ENCODE peak calls at places on chromosomes 16 and 17, in six cellular contexts. V is IMR-90, S is neuronal stem cell, W is mesenchymal stem cell, G is trophoblast cell, Z is H1. A is an unnamed sample.
A peak's percentile ranks its signal among the peaks of the same experiment; 100 is the strongest.

GRCh38 chr17:11331790-11332526 is 90.9 kb downstream of the SHISA6 start:
- DNase-seq in V (no peak), S (no peak), W (no peak), G (no peak), Z (no peak), A (no peak)

GRCh38 chr16:15031596-15031995 is 24.3 kb downstream of the NTAN1 start:
- DNase-seq in V (no peak), S (no peak), W (no peak), G (no peak), Z (no peak), A (no peak)

GRCh38 chr17:50493744-50494143 is 14.5 kb upstream of the MYCBPAP start:
- DNase-seq in V (no peak), S (no peak), W (no peak), G (no peak), Z (no peak), A (no peak)

GRCh38 chr17:29195465-29196081 is 15.4 kb upstream of the MYO18A start:
- DNase-seq in V (no peak), S (no peak), W (no peak), G (peak; percentile 86), Z (no peak), A (no peak)

GRCh38 chr17:67374329-67375053 is 2.6 kb upstream of the PITPNC1 start:
- DNase-seq in V (peak; percentile 83), S (peak; percentile 73), W (peak; percentile 87), G (peak; percentile 88), Z (no peak), A (peak; percentile 90)

GRCh38 chr16:48330847-48331204 is 54.4 kb downstream of the SIAH1 start:
- DNase-seq in V (no peak), S (no peak), W (no peak), G (no peak), Z (no peak), A (no peak)

GRCh38 chr17:82031885-82032627 is 578 bp downstream of the RAC3 start:
- DNase-seq in V (no peak), S (no peak), W (peak; percentile 13), G (peak; percentile 72), Z (no peak), A (peak; percentile 53)

GRCh38 chr17:37506678-37507077 is 17.0 kb downstream of the DUSP14 start:
- DNase-seq in V (peak; percentile 47), S (peak; percentile 12), W (peak; percentile 58), G (peak; percentile 43), Z (peak; percentile 47), A (peak; percentile 89)

GRCh38 chr16:86060381-86061317 is 161.7 kb downstream of the IRF8 start:
- DNase-seq in V (no peak), S (no peak), W (no peak), G (no peak), Z (no peak), A (no peak)

DNA sequence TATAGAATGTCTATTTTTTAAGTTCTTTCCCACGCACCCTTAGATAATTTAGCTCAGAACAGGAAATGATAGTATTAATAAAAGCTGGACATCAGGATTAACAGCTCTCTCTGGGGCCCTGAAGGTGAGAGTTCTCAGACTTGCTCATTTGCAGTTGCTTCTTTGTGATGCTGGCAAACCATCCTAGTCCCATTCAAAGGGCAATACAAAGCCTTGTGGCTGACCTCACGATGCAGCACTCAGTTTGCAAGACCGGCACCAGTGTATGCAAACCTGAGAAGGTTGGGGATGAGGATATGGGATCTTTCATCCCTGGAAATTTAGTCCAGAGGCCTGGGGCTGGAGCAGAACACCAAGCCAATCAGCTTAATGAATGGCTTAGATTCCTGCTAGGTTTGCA is 29.3 kb downstream of the STH start:
- DNase-seq in V (no peak), S (peak; percentile 21), W (no peak), G (no peak), Z (no peak), A (no peak)
- H3K36me3 ChIP-seq in V (peaks cover 52% of the 10 kb centered on the region), S (peaks cover 86% of the 10 kb centered on the region), W (peaks cover 75% of the 10 kb centered on the region), G (peaks cover 76% of the 10 kb centered on the region), Z (peaks cover 30% of the 10 kb centered on the region), A (peaks cover 18% of the 10 kb centered on the region)

GRCh38 chr17:65595071-65595655 is 33.7 kb upstream of the AXIN2 start:
- DNase-seq in V (no peak), S (no peak), W (no peak), G (peak; percentile 64), Z (no peak), A (no peak)

GRCh38 chr17:65593092-65593869 is 31.8 kb upstream of the AXIN2 start:
- DNase-seq in V (no peak), S (no peak), W (no peak), G (no peak), Z (no peak), A (peak; percentile 55)

GRCh38 chr17:65593870-65594584 is 32.6 kb upstream of the AXIN2 start:
- DNase-seq in V (peak; percentile 13), S (peak; percentile 36), W (peak; percentile 32), G (no peak), Z (no peak), A (peak; percentile 60)

GRCh38 chr17:65594585-65594940 is 33.1 kb upstream of the AXIN2 start:
- DNase-seq in V (peak; percentile 34), S (no peak), W (peak; percentile 32), G (no peak), Z (no peak), A (no peak)

DNA sequence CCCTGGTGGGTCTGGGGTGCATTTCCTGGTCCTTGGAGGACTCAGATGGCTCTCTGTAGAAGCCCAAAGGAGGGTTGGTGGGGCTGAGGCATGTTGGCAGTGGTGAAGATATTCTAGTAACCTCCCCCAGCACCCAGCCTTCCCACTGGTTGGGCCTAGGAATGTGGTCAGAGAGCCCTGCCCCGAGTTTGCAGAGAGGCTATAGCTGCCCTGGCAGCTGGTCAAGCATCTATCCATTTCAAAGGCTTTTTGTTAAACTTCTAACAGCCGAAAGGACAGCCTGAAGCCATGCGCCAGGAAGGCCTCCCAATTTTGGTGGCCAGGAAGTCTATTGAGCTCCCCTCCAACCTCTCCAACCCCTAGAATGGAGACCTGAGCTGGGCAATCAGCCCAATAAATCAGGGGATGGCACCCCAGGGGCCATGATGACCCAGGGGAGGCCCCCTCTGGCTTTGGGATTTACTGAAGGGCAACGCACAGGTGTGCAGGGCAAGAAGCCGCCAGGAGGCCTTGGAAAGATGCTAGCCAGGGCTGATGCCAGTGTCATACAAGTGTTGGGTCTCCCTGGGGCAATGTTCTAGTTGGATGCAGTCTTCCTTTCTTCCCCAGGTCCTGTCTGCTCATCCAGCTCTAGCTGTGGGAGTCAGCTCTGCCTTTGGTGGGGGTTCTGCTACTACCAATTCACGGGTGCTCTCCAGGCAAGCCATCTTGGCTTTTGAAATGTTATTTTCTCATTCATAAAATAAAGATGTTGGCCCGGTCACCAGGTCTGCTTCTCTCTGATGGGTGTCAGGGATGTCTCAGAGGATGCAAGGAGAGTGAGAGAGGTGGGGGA is 30.9 kb upstream of the AXIN2 start:
- DNase-seq in V (no peak), S (no peak), W (no peak), G (no peak), Z (no peak), A (no peak)
- H2AK5ac ChIP-seq in V (no peak overlapping the region), S (peak overlapping the region; percentile 36), W (no peak overlapping the region), G (no peak overlapping the region), Z (peak overlapping the region; percentile 70), A (no peak overlapping the region)

GRCh38 chr16:67311607-67312449 is 14.7 kb downstream of the KCTD19 start:
- DNase-seq in V (peak; percentile 100), S (no peak), W (peak; percentile 100), G (peak; percentile 96), Z (no peak), A (no peak)

GRCh38 chr16:67317853-67318252 is 8.7 kb downstream of the KCTD19 start:
- DNase-seq in V (no peak), S (no peak), W (no peak), G (no peak), Z (no peak), A (no peak)

GRCh38 chr16:67312450-67313118 is 14.0 kb downstream of the KCTD19 start:
- DNase-seq in V (peak; percentile 58), S (no peak), W (peak; percentile 91), G (peak; percentile 80), Z (no peak), A (no peak)
- H3K36me3 ChIP-seq in V (no peaks in the 10 kb centered on the region), S (no peaks in the 10 kb centered on the region), W (no peaks in the 10 kb centered on the region), G (no peaks in the 10 kb centered on the region), Z (no peaks in the 10 kb centered on the region), A (no peaks in the 10 kb centered on the region)

GRCh38 chr16:3099732-3100499 is 822 bp upstream of the ZSCAN10 start:
- DNase-seq in V (peak; percentile 78), S (peak; percentile 93), W (peak; percentile 89), G (peak; percentile 94), Z (peak; percentile 86), A (peak; percentile 97)

GRCh38 chr16:3096362-3096761 is 2.7 kb downstream of the ZSCAN10 start:
- DNase-seq in V (no peak), S (no peak), W (no peak), G (no peak), Z (no peak), A (peak; percentile 7)

GRCh38 chr16:3099395-3099731 is 269 bp upstream of the ZSCAN10 start:
- DNase-seq in V (no peak), S (no peak), W (no peak), G (no peak), Z (no peak), A (no peak)

GRCh38 chr16:3097266-3097665 is 1.8 kb downstream of the ZSCAN10 start:
- DNase-seq in V (no peak), S (no peak), W (no peak), G (no peak), Z (no peak), A (peak; percentile 36)

GRCh38 chr16:3098459-3099394 is at the start of gene ZSCAN10:
- DNase-seq in V (no peak), S (no peak), W (no peak), G (no peak), Z (peak; percentile 72), A (peak; percentile 89)
- H2AK5ac ChIP-seq in V (peak within 1 kb of the TSS; percentile 24), S (peak within 1 kb of the TSS; percentile 59), W (no peak within 1 kb of the TSS), G (no peak within 1 kb of the TSS), Z (peak within 1 kb of the TSS; percentile 98), A (peak within 1 kb of the TSS; percentile 88)

DNA sequence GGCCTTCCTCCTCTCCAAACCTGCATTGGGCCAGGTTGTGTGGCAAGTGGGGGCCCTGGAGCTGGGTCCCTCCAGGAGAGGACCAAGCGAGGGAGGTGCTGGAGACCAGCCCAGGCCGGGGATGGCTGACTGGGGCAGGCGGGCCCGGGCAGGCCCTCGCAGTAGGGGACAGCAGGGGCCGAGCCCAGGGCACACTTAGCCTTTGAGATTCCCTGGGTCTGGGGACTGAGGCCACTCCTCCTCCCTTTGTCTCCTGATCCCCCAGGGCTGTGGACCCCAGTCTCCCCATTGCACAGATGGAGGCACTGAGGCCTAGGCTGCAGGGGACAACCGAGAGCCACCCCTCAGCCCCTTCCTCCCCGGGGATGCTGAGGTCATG is 5.2 kb downstream of the FOXJ1 start:
- DNase-seq in V (no peak), S (no peak), W (no peak), G (no peak), Z (no peak), A (no peak)
- H3K36me3 ChIP-seq in V (no peaks in the 10 kb centered on the region), S (no peaks in the 10 kb centered on the region), W (no peaks in the 10 kb centered on the region), G (no peaks in the 10 kb centered on the region), Z (no peaks in the 10 kb centered on the region), A (no peaks in the 10 kb centered on the region)

GRCh38 chr17:6492892-6493674 is 48.8 kb downstream of the PIMREG start:
- DNase-seq in V (no peak), S (no peak), W (no peak), G (no peak), Z (no peak), A (peak; percentile 74)
- H2AK5ac ChIP-seq in V (no peak overlapping the region), S (no peak overlapping the region), W (no peak overlapping the region), G (no peak overlapping the region), Z (peak overlapping the region; percentile 58), A (no peak overlapping the region)

A was measured in mesendoderm.